ENCODE peak calls at places on chromosome 7, in six cellular contexts. One of them, this sample, is unnamed.

GRCh38 chr7:43756368-43757072 is 2.0 kb upstream of the BLVRA start:
- DNase-seq in psoas muscle: no peak
- DNase-seq in lower leg skin: no peak
- DNase-seq in choroid plexus epithelial cell: peak; percentile 80
- DNase-seq in A549: no peak
- DNase-seq in AG09319: peak; percentile 37
- DNase-seq in this sample: no peak

GRCh38 chr7:1386623-1387220 is 72.5 kb downstream of the MICALL2 start:
- DNase-seq in psoas muscle: no peak
- DNase-seq in lower leg skin: no peak
- DNase-seq in choroid plexus epithelial cell: no peak
- DNase-seq in A549: no peak
- DNase-seq in AG09319: no peak
- DNase-seq in this sample: no peak

GRCh38 chr7:19899517-19899916 is 126.1 kb upstream of the TMEM196 start:
- DNase-seq in psoas muscle: no peak
- DNase-seq in lower leg skin: no peak
- DNase-seq in choroid plexus epithelial cell: peak; percentile 30
- DNase-seq in A549: peak; percentile 86
- DNase-seq in AG09319: peak; percentile 86
- DNase-seq in this sample: peak; percentile 47

GRCh38 chr7:54813398-54813797 is 54.4 kb upstream of the SEC61G start:
- DNase-seq in psoas muscle: peak; percentile 50
- DNase-seq in lower leg skin: peak; percentile 66
- DNase-seq in choroid plexus epithelial cell: no peak
- DNase-seq in A549: no peak
- DNase-seq in AG09319: no peak
- DNase-seq in this sample: no peak

GRCh38 chr7:136868496-136869005 is at the start of gene CHRM2:
- DNase-seq in psoas muscle: no peak
- DNase-seq in lower leg skin: no peak
- DNase-seq in choroid plexus epithelial cell: peak; percentile 61
- DNase-seq in A549: peak; percentile 2
- DNase-seq in AG09319: peak; percentile 46
- DNase-seq in this sample: no peak

GRCh38 chr7:91162415-91162814 is 101.8 kb upstream of the FZD1 start:
- DNase-seq in psoas muscle: no peak
- DNase-seq in lower leg skin: no peak
- DNase-seq in choroid plexus epithelial cell: no peak
- DNase-seq in A549: no peak
- DNase-seq in AG09319: no peak
- DNase-seq in this sample: no peak

GRCh38 chr7:32507416-32507815 is 12.1 kb downstream of the AVL9 start:
- DNase-seq in psoas muscle: no peak
- DNase-seq in lower leg skin: no peak
- DNase-seq in choroid plexus epithelial cell: peak; percentile 90
- DNase-seq in A549: no peak
- DNase-seq in AG09319: no peak
- DNase-seq in this sample: no peak

GRCh38 chr7:19900118-19900517 is 126.7 kb upstream of the TMEM196 start:
- DNase-seq in psoas muscle: no peak
- DNase-seq in lower leg skin: no peak
- DNase-seq in choroid plexus epithelial cell: no peak
- DNase-seq in A549: peak; percentile 4
- DNase-seq in AG09319: no peak
- DNase-seq in this sample: no peak

GRCh38 chr7:127979728-127980126 is 51.5 kb downstream of the LRRC4 start:
- DNase-seq in psoas muscle: no peak
- DNase-seq in lower leg skin: no peak
- DNase-seq in choroid plexus epithelial cell: peak; percentile 31
- DNase-seq in A549: no peak
- DNase-seq in AG09319: no peak
- DNase-seq in this sample: no peak

GRCh38 chr7:39252916-39253315 is 275.2 kb downstream of the POU6F2 start:
- DNase-seq in psoas muscle: no peak
- DNase-seq in lower leg skin: no peak
- DNase-seq in choroid plexus epithelial cell: peak; percentile 23
- DNase-seq in A549: no peak
- DNase-seq in AG09319: no peak
- DNase-seq in this sample: no peak

GRCh38 chr7:1370738-1371137 is 88.5 kb downstream of the MICALL2 start:
- DNase-seq in psoas muscle: no peak
- DNase-seq in lower leg skin: no peak
- DNase-seq in choroid plexus epithelial cell: no peak
- DNase-seq in A549: no peak
- DNase-seq in AG09319: no peak
- DNase-seq in this sample: no peak

GRCh38 chr7:155763721-155764431 is 48.4 kb downstream of the SHH start:
- DNase-seq in psoas muscle: no peak
- DNase-seq in lower leg skin: no peak
- DNase-seq in choroid plexus epithelial cell: peak; percentile 96
- DNase-seq in A549: no peak
- DNase-seq in AG09319: no peak
- DNase-seq in this sample: no peak

GRCh38 chr7:117217121-117217520 is 105.7 kb downstream of the WNT2 start:
- DNase-seq in psoas muscle: no peak
- DNase-seq in lower leg skin: no peak
- DNase-seq in choroid plexus epithelial cell: no peak
- DNase-seq in A549: no peak
- DNase-seq in AG09319: no peak
- DNase-seq in this sample: no peak

GRCh38 chr7:51062222-51062987 is 254.2 kb downstream of the COBL start:
- DNase-seq in psoas muscle: no peak
- DNase-seq in lower leg skin: no peak
- DNase-seq in choroid plexus epithelial cell: no peak
- DNase-seq in A549: no peak
- DNase-seq in AG09319: no peak
- DNase-seq in this sample: no peak

GRCh38 chr7:68544851-68545250 is 1053.4 kb upstream of the AUTS2 start:
- DNase-seq in psoas muscle: no peak
- DNase-seq in lower leg skin: no peak
- DNase-seq in choroid plexus epithelial cell: no peak
- DNase-seq in A549: no peak
- DNase-seq in AG09319: no peak
- DNase-seq in this sample: no peak

DNA sequence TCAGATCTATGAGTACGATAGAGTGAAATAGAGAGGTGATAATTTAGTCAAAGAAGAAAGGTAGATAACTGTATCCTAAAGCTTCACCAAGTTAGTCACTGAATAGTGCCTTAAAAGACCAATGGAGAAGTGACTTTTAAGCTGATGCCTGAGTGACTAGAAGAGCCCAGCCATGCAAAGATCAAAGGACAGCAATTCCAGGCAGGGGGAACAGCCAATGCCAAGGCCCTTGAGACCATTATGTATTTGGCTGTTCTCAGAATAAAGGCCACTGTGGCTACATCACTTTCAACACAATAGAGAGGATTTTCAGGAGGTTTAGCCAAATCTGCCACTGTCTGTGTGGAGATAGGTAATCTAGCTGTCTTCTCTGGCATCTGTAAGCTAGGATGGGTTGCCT is 17.8 kb downstream of the HDAC9 start:
- DNase-seq in psoas muscle: no peak
- DNase-seq in lower leg skin: no peak
- DNase-seq in choroid plexus epithelial cell: no peak
- DNase-seq in A549: no peak
- DNase-seq in AG09319: no peak
- DNase-seq in this sample: no peak
- TF ChIP-seq CTCF in psoas muscle: no peak
- TF ChIP-seq CTCF in lower leg skin: no peak
- TF ChIP-seq CTCF in choroid plexus epithelial cell: no peak
- TF ChIP-seq CTCF in A549: no peak
- TF ChIP-seq CTCF in AG09319: no peak
- TF ChIP-seq CTCF in this sample: no peak

GRCh38 chr7:142481548-142481947 is 223.7 kb upstream of the PRSS58 start:
- DNase-seq in psoas muscle: no peak
- DNase-seq in lower leg skin: no peak
- DNase-seq in choroid plexus epithelial cell: peak; percentile 34
- DNase-seq in A549: no peak
- DNase-seq in AG09319: no peak
- DNase-seq in this sample: no peak
- TF ChIP-seq CTCF in psoas muscle: peak; percentile 39
- TF ChIP-seq CTCF in lower leg skin: no peak
- TF ChIP-seq CTCF in choroid plexus epithelial cell: peak; percentile 52
- TF ChIP-seq CTCF in A549: no peak
- TF ChIP-seq CTCF in AG09319: peak; percentile 44
- TF ChIP-seq CTCF in this sample: no peak

DNA sequence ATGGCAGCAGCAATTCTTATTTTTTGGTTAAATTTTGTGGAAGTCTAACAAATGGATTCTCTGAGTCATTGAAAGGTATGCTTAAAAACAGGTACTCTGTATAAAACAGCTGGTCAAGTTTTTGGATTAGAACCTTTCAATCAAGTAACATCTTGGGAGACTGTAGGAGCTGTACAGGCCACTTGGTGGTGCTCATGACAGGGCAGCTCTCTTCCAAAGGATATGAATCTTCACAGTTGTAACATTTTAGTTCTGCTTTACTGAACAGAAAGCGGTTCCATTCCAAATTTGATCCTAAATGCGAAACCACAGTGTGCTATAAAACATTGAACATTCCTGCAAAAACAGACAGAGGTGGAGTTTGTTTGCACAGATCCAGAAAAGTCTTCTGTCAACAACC is 44.5 kb upstream of the AGR3 start:
- DNase-seq in psoas muscle: no peak
- DNase-seq in lower leg skin: peak; percentile 40
- DNase-seq in choroid plexus epithelial cell: peak; percentile 79
- DNase-seq in A549: peak; percentile 62
- DNase-seq in AG09319: no peak
- DNase-seq in this sample: peak; percentile 57
- TF ChIP-seq CTCF in psoas muscle: peak; percentile 36
- TF ChIP-seq CTCF in lower leg skin: no peak
- TF ChIP-seq CTCF in choroid plexus epithelial cell: peak; percentile 92
- TF ChIP-seq CTCF in A549: peak; percentile 58
- TF ChIP-seq CTCF in AG09319: peak; percentile 90
- TF ChIP-seq CTCF in this sample: peak; percentile 72

GRCh38 chr7:159155410-159155809 is 10.7 kb upstream of the VIPR2 start:
- DNase-seq in psoas muscle: no peak
- DNase-seq in lower leg skin: no peak
- DNase-seq in choroid plexus epithelial cell: no peak
- DNase-seq in A549: no peak
- DNase-seq in AG09319: no peak
- DNase-seq in this sample: no peak
- TF ChIP-seq CTCF in psoas muscle: no peak
- TF ChIP-seq CTCF in lower leg skin: no peak
- TF ChIP-seq CTCF in choroid plexus epithelial cell: no peak
- TF ChIP-seq CTCF in A549: no peak
- TF ChIP-seq CTCF in AG09319: no peak
- TF ChIP-seq CTCF in this sample: no peak